ENCODE peak calls at places on chromosomes 5 and 9, in six cellular contexts. G is stomach, T is GM13977, L is K562, C is kidney, I is astrocyte. H is an unnamed sample.

GRCh38 chr9:135090547-135090946 is 3.1 kb downstream of the OLFM1 start:
- DNase-seq in G (no peak), T (no peak), L (peak; percentile 3), C (no peak), I (no peak), H (no peak)

GRCh38 chr5:73998496-73998895 is 372.5 kb downstream of the ARHGEF28 start:
- DNase-seq in G (no peak), T (no peak), L (no peak), C (no peak), I (peak; percentile 27), H (no peak)

GRCh38 chr5:113487411-113487778 is 858 bp downstream of the MCC start:
- DNase-seq in G (no peak), T (peak; percentile 31), L (no peak), C (peak; percentile 61), I (peak; percentile 6), H (no peak)

GRCh38 chr9:99118782-99119466 is 14.0 kb downstream of the TGFBR1 start:
- DNase-seq in G (no peak), T (peak; percentile 33), L (no peak), C (no peak), I (no peak), H (peak; percentile 51)

GRCh38 chr9:87216036-87216435 is 268.7 kb upstream of the GAS1 start:
- DNase-seq in G (no peak), T (no peak), L (no peak), C (no peak), I (no peak), H (no peak)

GRCh38 chr5:159099049-159099760 is 511 bp downstream of the EBF1 start:
- DNase-seq in G (no peak), T (peak; percentile 63), L (peak; percentile 59), C (peak; percentile 73), I (peak; percentile 57), H (peak; percentile 70)

GRCh38 chr5:132215329-132215728 is 12.3 kb downstream of the P4HA2 start:
- DNase-seq in G (peak; percentile 93), T (no peak), L (no peak), C (peak; percentile 97), I (peak; percentile 96), H (no peak)

GRCh38 chr9:95003694-95004451 is 277.4 kb downstream of the AOPEP start:
- DNase-seq in G (peak; percentile 60), T (peak; percentile 76), L (peak; percentile 65), C (peak; percentile 90), I (peak; percentile 52), H (peak; percentile 74)

GRCh38 chr5:32163053-32163452 is 11.1 kb downstream of the GOLPH3 start:
- DNase-seq in G (no peak), T (no peak), L (no peak), C (no peak), I (no peak), H (no peak)

GRCh38 chr9:34984049-34984448 is 5.5 kb upstream of the DNAJB5 start:
- DNase-seq in G (no peak), T (no peak), L (peak; percentile 42), C (no peak), I (no peak), H (no peak)

GRCh38 chr9:35660966-35661413 is 2.9 kb downstream of the CCDC107 start:
- DNase-seq in G (peak; percentile 65), T (no peak), L (peak; percentile 41), C (no peak), I (no peak), H (no peak)

GRCh38 chr5:14364096-14364495 is 217.5 kb upstream of the OTULINL start:
- DNase-seq in G (no peak), T (no peak), L (no peak), C (no peak), I (no peak), H (no peak)
- TF ChIP-seq CTCF in G (no peak), T (no peak), L (no peak), C (no peak), I (no peak), H (no peak)

DNA sequence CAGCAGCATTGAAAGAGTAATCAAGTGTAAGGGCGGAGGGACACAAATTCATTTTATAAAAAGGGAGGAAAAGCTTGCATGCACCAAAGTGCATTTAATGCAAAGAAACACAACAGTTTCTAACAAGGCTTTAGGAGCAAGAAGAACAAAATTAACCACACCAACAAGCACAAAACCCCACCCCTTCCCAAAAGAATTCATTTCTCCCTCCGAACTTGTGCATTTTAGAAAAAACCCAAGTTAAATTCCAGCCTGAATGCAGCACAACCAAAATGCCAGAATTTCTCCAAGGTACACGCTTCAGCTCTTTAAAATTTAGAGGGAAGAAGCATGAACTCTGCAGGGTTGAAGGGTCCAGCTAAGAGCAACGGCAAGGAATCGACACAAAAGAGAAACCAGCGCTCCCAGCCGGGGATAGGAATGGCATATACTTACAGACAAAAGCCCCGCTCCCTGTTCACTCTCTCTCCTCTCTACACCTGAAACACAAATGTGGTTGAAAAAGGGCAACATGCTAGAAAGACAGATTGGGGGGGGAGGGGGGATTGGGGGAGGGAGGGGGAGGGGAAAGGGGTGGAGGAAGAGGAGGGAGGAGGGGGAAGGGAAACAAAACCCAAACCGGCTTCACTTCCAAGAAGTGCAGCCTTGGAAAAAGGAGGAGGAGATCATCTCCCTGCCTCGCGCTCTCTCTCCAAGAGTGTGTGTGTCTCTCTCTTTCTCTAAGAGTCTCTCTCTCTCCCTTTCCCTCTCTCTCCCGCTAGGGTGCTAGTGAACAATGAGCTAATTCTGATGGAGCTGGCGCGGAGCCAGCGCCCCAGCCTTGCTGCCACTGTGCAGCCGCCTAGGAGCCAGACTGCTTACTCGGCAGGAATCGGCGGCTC is at the start of gene NREP:
- DNase-seq in G (peak; percentile 91), T (peak; percentile 82), L (peak; percentile 86), C (peak; percentile 97), I (peak; percentile 98), H (peak; percentile 82)
- TF ChIP-seq CTCF in G (peak; percentile 13), T (peak; percentile 25), L (peak; percentile 24), C (peak; percentile 40), I (peak; percentile 35), H (no peak)

DNA sequence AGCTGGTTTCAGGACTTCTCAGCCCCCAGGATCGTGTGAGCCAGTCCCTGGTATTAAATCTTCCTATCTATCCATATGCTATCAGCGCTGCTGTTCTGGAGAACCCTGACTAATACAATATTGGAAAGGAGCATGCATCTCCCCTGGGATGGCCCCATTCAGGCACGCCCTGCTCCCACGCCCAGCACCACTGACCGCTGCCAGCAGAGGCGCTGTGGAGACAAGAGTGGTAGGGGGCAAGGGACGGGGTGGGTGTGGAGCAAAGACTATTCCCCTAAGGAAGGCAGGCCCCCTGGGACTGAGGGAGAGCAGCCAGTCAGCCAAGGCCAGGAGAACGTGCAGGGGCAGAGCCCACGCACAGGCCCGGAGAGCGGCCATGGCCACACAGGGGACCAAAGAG is 116.0 kb downstream of the VAV2 start:
- DNase-seq in G (no peak), T (no peak), L (peak; percentile 41), C (no peak), I (no peak), H (no peak)
- TF ChIP-seq CTCF in G (no peak), T (peak; percentile 33), L (peak; percentile 80), C (no peak), I (peak; percentile 7), H (no peak)

GRCh38 chr5:133746834-133747233 is 134.5 kb upstream of the FSTL4 start:
- DNase-seq in G (no peak), T (no peak), L (peak; percentile 28), C (no peak), I (no peak), H (no peak)
- TF ChIP-seq CTCF in G (no peak), T (peak; percentile 34), L (peak; percentile 68), C (no peak), I (peak; percentile 21), H (no peak)

DNA sequence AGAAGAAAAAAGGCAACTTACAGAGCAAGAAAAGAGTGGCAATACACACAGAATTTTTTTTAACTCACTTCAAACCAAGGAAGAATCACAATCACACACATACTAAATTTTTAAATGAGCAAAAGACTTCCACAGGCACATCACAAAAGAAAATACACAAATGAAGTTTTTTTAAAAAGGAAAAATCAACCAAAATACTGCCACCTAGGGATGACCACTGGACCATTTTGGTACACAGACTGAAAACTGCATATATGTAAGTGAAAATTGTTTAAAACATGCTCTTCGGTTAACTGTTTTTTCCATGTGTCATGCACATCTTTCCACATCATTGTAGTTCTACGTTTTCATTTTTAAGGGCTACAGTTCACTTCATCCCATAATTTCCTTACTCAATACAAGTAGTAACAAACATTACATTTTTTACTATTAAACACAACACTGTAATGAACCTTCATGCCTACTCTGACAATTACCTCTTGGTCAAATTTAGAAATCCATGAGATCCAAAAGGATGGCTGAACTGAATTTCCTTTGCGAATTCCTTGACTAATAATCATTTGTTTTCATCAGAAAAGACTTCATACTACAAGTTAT is 79.0 kb downstream of the FBXW11 start:
- DNase-seq in G (no peak), T (no peak), L (peak; percentile 10), C (no peak), I (no peak), H (no peak)
- TF ChIP-seq CTCF in G (no peak), T (peak; percentile 29), L (peak; percentile 48), C (no peak), I (peak; percentile 62), H (peak; percentile 8)